ENCODE peak calls at places on chromosomes 3 and 15, in four cellular contexts. One of them, this sample, is unnamed.

GRCh38 chr3:153293222-153293621 is 131.2 kb downstream of the RAP2B start:
- DNase-seq in AG04449: no peak
- DNase-seq in CD4-positive, alpha-beta T cell: no peak
- DNase-seq in WTC11: no peak
- DNase-seq in this sample: no peak

GRCh38 chr15:80242132-80242769 is 9.8 kb downstream of the CTXND1 start:
- DNase-seq in WTC11: peak; percentile 73
- DNase-seq in CD4-positive, alpha-beta T cell: no peak
- DNase-seq in AG04449: no peak
- DNase-seq in this sample: peak; percentile 20

GRCh38 chr3:167066977-167067843 is 312.9 kb downstream of the ZBBX start:
- DNase-seq in CD4-positive, alpha-beta T cell: no peak
- DNase-seq in WTC11: no peak
- DNase-seq in AG04449: no peak
- DNase-seq in this sample: no peak

GRCh38 chr3:169085827-169086226 is 577.7 kb downstream of the MECOM start:
- DNase-seq in CD4-positive, alpha-beta T cell: no peak
- DNase-seq in AG04449: peak; percentile 88
- DNase-seq in WTC11: no peak
- DNase-seq in this sample: no peak

GRCh38 chr15:80152896-80153876 is at the start of gene FAH:
- DNase-seq in CD4-positive, alpha-beta T cell: peak; percentile 27
- DNase-seq in WTC11: no peak
- DNase-seq in AG04449: no peak
- DNase-seq in this sample: no peak

GRCh38 chr3:66338927-66339326 is 118.1 kb downstream of the SLC25A26 start:
- DNase-seq in CD4-positive, alpha-beta T cell: no peak
- DNase-seq in WTC11: no peak
- DNase-seq in AG04449: no peak
- DNase-seq in this sample: no peak

GRCh38 chr3:25592510-25592968 is 72.2 kb downstream of the TOP2B start:
- DNase-seq in WTC11: peak; percentile 31
- DNase-seq in CD4-positive, alpha-beta T cell: no peak
- DNase-seq in AG04449: peak; percentile 71
- DNase-seq in this sample: no peak

GRCh38 chr3:28726840-28727239 is 378.2 kb upstream of the AZI2 start:
- DNase-seq in AG04449: no peak
- DNase-seq in CD4-positive, alpha-beta T cell: no peak
- DNase-seq in WTC11: peak; percentile 75
- DNase-seq in this sample: peak; percentile 24

GRCh38 chr3:126439346-126439967 is 36.2 kb downstream of the ZXDC start:
- DNase-seq in WTC11: no peak
- DNase-seq in AG04449: no peak
- DNase-seq in CD4-positive, alpha-beta T cell: no peak
- DNase-seq in this sample: no peak

GRCh38 chr15:62847900-62848489 is 194.6 kb upstream of the TPM1 start:
- DNase-seq in WTC11: peak; percentile 88
- DNase-seq in AG04449: no peak
- DNase-seq in CD4-positive, alpha-beta T cell: peak; percentile 7
- DNase-seq in this sample: peak; percentile 44

GRCh38 chr15:60605879-60606304 is 127.0 kb upstream of the ICE2 start:
- DNase-seq in WTC11: no peak
- DNase-seq in AG04449: peak; percentile 49
- DNase-seq in CD4-positive, alpha-beta T cell: no peak
- DNase-seq in this sample: no peak

DNA sequence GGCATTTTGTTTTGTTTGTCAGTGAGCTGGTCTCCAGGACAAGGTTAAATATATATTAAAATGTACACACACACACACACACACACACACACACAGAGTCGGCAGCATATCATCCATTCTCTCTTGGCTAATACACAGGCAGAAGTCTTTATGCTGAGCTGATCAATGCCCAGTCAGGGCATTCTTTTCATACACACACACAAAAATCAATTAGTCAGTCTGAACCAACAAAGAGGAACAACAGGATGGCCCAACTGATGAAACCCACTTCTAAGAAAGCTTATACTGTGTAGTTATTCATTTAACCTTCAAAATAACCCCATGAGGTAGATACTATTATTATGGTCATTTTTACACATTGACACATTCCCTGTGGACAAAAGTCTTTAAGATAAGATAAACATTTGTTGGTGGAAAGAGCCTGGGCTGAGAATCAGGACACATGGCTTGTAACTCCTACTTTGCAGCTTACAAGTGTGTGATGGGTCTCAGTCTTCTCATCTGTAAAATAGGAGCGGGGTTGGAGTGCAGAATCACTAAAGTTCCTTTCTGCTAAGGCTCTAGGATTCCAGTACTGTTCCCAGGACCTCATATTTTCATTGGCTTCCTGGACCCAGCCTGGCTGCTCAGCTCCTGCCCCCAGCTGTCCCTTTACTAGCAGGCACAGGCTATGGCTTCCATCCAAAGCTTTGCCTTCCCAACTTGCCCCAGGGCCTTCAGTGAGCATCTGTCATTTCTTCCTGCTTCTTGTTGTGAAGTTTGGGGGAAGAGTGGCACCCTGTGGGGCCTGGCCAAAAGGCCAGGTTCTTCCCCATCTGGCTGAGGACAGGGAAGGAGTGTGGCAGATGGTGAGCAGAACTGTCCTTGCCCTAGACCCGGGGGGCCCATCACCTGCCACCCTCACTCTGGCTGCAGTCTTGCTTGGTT is 27.2 kb upstream of the GLCE start:
- DNase-seq in WTC11: no peak
- DNase-seq in AG04449: no peak
- DNase-seq in CD4-positive, alpha-beta T cell: no peak
- DNase-seq in this sample: no peak
- TF ChIP-seq CTCF in WTC11: no peak
- TF ChIP-seq CTCF in AG04449: no peak
- TF ChIP-seq CTCF in CD4-positive, alpha-beta T cell: no peak
- TF ChIP-seq CTCF in this sample: no peak

GRCh38 chr15:59131955-59132562 is 27.1 kb downstream of the CCNB2 start:
- DNase-seq in CD4-positive, alpha-beta T cell: no peak
- DNase-seq in WTC11: no peak
- DNase-seq in AG04449: no peak
- DNase-seq in this sample: no peak
- TF ChIP-seq CTCF in CD4-positive, alpha-beta T cell: no peak
- TF ChIP-seq CTCF in WTC11: no peak
- TF ChIP-seq CTCF in AG04449: no peak
- TF ChIP-seq CTCF in this sample: no peak

GRCh38 chr15:70055601-70056051 is 42.1 kb downstream of the TLE3 start:
- DNase-seq in WTC11: no peak
- DNase-seq in AG04449: no peak
- DNase-seq in CD4-positive, alpha-beta T cell: no peak
- DNase-seq in this sample: no peak

GRCh38 chr15:70057931-70058641 is 39.6 kb downstream of the TLE3 start:
- DNase-seq in WTC11: peak; percentile 3
- DNase-seq in AG04449: no peak
- DNase-seq in CD4-positive, alpha-beta T cell: no peak
- DNase-seq in this sample: no peak

GRCh38 chr15:70054366-70054765 is 43.4 kb downstream of the TLE3 start:
- DNase-seq in AG04449: no peak
- DNase-seq in CD4-positive, alpha-beta T cell: no peak
- DNase-seq in WTC11: no peak
- DNase-seq in this sample: no peak

GRCh38 chr15:70054884-70055387 is 42.8 kb downstream of the TLE3 start:
- DNase-seq in WTC11: peak; percentile 3
- DNase-seq in AG04449: no peak
- DNase-seq in CD4-positive, alpha-beta T cell: no peak
- DNase-seq in this sample: no peak

DNA sequence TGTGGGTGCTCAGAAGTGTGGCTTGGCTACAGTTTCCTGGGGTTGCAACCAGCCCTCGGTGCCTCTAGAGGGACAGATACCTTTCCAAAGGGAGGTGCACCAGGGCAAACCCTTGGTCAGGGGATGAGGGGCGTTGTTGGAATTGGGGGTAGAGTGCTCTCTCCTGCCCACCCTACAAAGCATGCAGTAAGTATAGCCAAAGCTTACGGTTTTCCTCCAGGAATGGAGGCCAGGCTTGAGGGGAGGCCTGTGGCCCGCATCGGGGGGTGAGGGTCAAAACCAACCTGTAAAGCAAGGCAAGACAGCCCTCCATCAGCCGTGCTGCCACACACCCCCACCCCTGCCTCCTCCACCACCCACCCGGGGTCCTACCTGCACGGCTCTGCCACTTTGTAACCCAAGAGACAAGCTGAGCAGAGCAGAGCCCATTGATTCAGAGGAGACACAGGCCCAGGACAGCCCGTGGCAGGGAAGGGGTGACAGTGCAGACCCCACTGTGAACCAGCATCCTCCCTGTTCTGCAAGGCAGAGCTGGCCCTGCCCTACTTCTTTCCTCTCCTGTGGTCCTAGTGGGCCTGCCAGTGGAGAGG is 41.5 kb downstream of the TLE3 start:
- DNase-seq in AG04449: no peak
- DNase-seq in WTC11: peak; percentile 4
- DNase-seq in CD4-positive, alpha-beta T cell: no peak
- DNase-seq in this sample: no peak
- TF ChIP-seq CTCF in AG04449: no peak
- TF ChIP-seq CTCF in WTC11: no peak
- TF ChIP-seq CTCF in CD4-positive, alpha-beta T cell: no peak
- TF ChIP-seq CTCF in this sample: no peak

GRCh38 chr3:42711491-42712343 is 9.1 kb upstream of the HHATL start:
- DNase-seq in AG04449: no peak
- DNase-seq in CD4-positive, alpha-beta T cell: no peak
- DNase-seq in WTC11: peak; percentile 9
- DNase-seq in this sample: no peak

GRCh38 chr3:42712344-42712648 is 9.7 kb upstream of the HHATL start:
- DNase-seq in WTC11: no peak
- DNase-seq in AG04449: no peak
- DNase-seq in CD4-positive, alpha-beta T cell: no peak
- DNase-seq in this sample: no peak

GRCh38 chr3:42713747-42714146 is 11.1 kb upstream of the HHATL start:
- DNase-seq in CD4-positive, alpha-beta T cell: no peak
- DNase-seq in AG04449: no peak
- DNase-seq in WTC11: no peak
- DNase-seq in this sample: no peak

GRCh38 chr3:42712716-42713372 is 10.2 kb upstream of the HHATL start:
- DNase-seq in CD4-positive, alpha-beta T cell: no peak
- DNase-seq in AG04449: no peak
- DNase-seq in WTC11: no peak
- DNase-seq in this sample: no peak

DNA sequence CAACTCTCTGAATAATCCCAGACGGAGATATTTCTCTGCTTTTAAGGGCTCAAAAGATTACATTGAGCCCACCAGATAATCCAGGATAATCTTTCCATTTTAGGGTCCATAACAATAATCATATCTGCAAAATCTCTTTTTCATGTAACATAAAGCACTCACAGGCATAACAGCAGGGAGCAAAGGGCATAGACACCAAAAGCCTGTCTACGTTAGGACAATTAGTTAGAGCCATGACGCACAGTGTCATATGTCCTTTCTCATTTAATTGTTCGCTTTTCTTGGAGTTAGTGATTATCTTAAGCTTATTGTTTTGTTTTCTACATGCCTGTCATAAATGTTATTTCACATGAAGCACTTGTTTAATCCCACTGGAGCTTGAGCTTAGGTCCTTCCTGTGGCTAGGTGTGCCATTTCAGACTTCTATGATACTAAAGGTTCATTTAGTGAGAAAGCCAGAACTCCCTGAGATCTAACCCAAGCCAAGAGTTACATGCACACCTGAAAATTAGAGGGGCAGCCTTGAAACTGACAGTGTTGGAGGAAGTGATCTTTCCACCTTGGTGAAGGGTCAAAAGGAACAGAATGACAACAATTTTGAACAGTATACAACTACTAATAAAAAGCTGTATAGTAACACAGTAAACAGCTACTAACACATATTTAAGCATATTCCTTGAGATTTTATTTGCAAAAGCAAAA is 11.7 kb upstream of the HHATL start:
- DNase-seq in WTC11: no peak
- DNase-seq in AG04449: no peak
- DNase-seq in CD4-positive, alpha-beta T cell: no peak
- DNase-seq in this sample: no peak
- TF ChIP-seq CTCF in WTC11: no peak
- TF ChIP-seq CTCF in AG04449: no peak
- TF ChIP-seq CTCF in CD4-positive, alpha-beta T cell: no peak
- TF ChIP-seq CTCF in this sample: no peak

This sample was measured in neural crest cell.